ENCODE peak calls at places on chromosomes 1 and 21, in eight cellular contexts. T is progenitor cell of endocrine pancreas; X is transverse colon; D is tibial artery; C is CD4-positive, alpha-beta T cell; J is AG04450; U is heart left ventricle; L is psoas muscle. P is an unnamed sample.

GRCh38 chr1:8219530-8219929 is 98.4 kb upstream of the SLC45A1 start:
- DNase-seq in U (no peak), X (no peak), D (no peak), C (no peak), J (no peak), L (no peak), T (no peak), P (no peak)

GRCh38 chr1:14907416-14907815 is 246.1 kb upstream of the TMEM51 start:
- DNase-seq in U (no peak), C (no peak), D (no peak), J (no peak), L (no peak), T (no peak), X (no peak), P (no peak)

GRCh38 chr1:167272375-167272957 is 51.8 kb downstream of the POU2F1 start:
- DNase-seq in U (no peak), J (no peak), T (no peak), C (no peak), L (no peak), X (no peak), D (no peak), P (no peak)

GRCh38 chr1:33339413-33339812 is 18.5 kb upstream of the A3GALT2 start:
- DNase-seq in T (no peak), J (no peak), C (no peak), U (no peak), L (peak; percentile 67), D (peak; percentile 67), X (no peak), P (no peak)

GRCh38 chr1:87279966-87280535 is 48.6 kb upstream of the LMO4 start:
- DNase-seq in X (no peak), J (no peak), U (no peak), L (no peak), C (no peak), T (no peak), D (no peak), P (no peak)

GRCh38 chr1:109283748-109284600 is 1.0 kb upstream of the PSRC1 start:
- DNase-seq in U (no peak), D (no peak), J (no peak), L (no peak), X (no peak), C (no peak), T (no peak), P (no peak)

GRCh38 chr1:87362834-87363426 is 34.2 kb downstream of the LMO4 start:
- DNase-seq in U (no peak), D (no peak), C (no peak), X (no peak), J (peak; percentile 2), L (no peak), T (no peak), P (no peak)

GRCh38 chr1:108897865-108898720 is 21.3 kb downstream of the GPSM2 start:
- DNase-seq in U (no peak), D (no peak), C (no peak), T (no peak), L (no peak), J (peak; percentile 34), X (peak; percentile 16), P (no peak)

GRCh38 chr1:93304716-93305138 is 41.0 kb upstream of the DR1 start:
- DNase-seq in J (peak; percentile 48), U (peak; percentile 30), X (peak; percentile 49), T (no peak), C (peak; percentile 30), L (no peak), D (peak; percentile 33), P (no peak)

GRCh38 chr21:45741691-45742090 is 98.2 kb downstream of the PCBP3 start:
- DNase-seq in U (no peak), X (no peak), L (no peak), J (no peak), D (no peak), T (no peak), C (no peak), P (no peak)

GRCh38 chr21:46264690-46265144 is 20.7 kb downstream of the MCM3AP start:
- DNase-seq in J (no peak), L (no peak), T (no peak), U (no peak), D (no peak), C (no peak), X (no peak), P (no peak)

GRCh38 chr1:151175910-151176309 is at the start of gene TMOD4:
- DNase-seq in J (no peak), X (no peak), D (no peak), U (no peak), C (no peak), L (no peak), T (no peak), P (no peak)

GRCh38 chr1:182615468-182616129 is 11.4 kb upstream of the RGS16 start:
- DNase-seq in U (peak; percentile 56), L (peak; percentile 70), T (no peak), C (no peak), X (no peak), D (peak; percentile 76), J (no peak), P (no peak)

GRCh38 chr1:226274138-226274537 is 34.8 kb downstream of the LIN9 start:
- DNase-seq in U (no peak), D (no peak), T (no peak), L (no peak), C (no peak), X (no peak), J (no peak), P (no peak)

GRCh38 chr1:233721003-233721595 is 107.2 kb downstream of the KCNK1 start:
- DNase-seq in U (no peak), X (no peak), J (no peak), C (no peak), T (no peak), D (no peak), L (no peak), P (no peak)

GRCh38 chr1:55055084-55055882 is 15.9 kb downstream of the PCSK9 start:
- DNase-seq in L (no peak), T (no peak), J (no peak), D (no peak), C (no peak), X (no peak), U (no peak), P (no peak)

GRCh38 chr21:16195476-16195875 is 465.7 kb downstream of the USP25 start:
- DNase-seq in T (no peak), U (no peak), X (no peak), L (no peak), J (peak; percentile 13), D (no peak), C (no peak), P (no peak)

GRCh38 chr1:29448456-29449317 is 212.4 kb downstream of the PTPRU start:
- DNase-seq in U (no peak), X (no peak), T (no peak), L (no peak), J (no peak), D (no peak), C (no peak), P (no peak)

GRCh38 chr1:96508226-96508625 is 213.4 kb upstream of the PTBP2 start:
- DNase-seq in C (no peak), T (no peak), J (no peak), U (no peak), X (no peak), D (no peak), L (no peak), P (no peak)
- TF ChIP-seq CTCF in C (no peak), T (no peak), J (no peak), U (no peak), X (no peak), D (no peak), L (no peak), P (no peak)

DNA sequence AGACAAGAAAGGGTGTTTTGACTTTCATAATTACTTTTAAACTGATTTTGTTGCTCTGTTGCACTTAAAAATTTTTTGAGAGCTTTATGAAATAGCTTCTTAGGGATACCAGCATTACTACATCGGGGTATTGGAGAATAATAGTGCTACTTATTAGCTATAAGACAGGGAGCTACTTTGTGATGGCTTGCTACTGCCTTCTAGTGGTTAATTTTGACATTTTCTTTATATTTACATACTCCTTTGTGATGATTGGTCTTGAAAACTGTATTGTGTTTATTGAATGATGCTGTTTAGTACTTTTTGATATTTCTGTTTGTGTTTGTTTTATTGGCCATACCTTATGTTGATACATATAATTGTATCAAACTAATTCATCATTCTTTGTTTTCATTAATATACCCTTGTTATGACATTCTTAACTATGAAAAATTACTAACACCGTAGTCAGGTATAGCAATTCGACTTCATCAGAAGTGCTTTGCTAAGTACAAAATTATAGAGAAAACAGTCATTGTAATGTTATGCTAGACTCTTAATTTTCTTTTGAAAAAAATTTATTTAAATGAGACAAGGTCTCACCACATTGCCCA is 85.5 kb downstream of the CLIC4 start:
- DNase-seq in D (no peak), J (peak; percentile 36), T (no peak), U (no peak), X (no peak), L (no peak), C (no peak), P (no peak)
- TF ChIP-seq CTCF in D (peak; percentile 83), J (peak; percentile 84), T (peak; percentile 86), U (peak; percentile 84), X (peak; percentile 77), L (peak; percentile 87), C (peak; percentile 91), P (peak; percentile 93)

GRCh38 chr1:155562581-155563376 is at the start of gene ASH1L:
- DNase-seq in J (peak; percentile 72), L (peak; percentile 95), X (peak; percentile 95), D (peak; percentile 91), C (peak; percentile 92), U (peak; percentile 96), T (peak; percentile 82), P (peak; percentile 91)
- TF ChIP-seq CTCF in J (no peak), L (no peak), X (no peak), D (no peak), C (no peak), U (no peak), T (no peak), P (no peak)

GRCh38 chr1:207658408-207658807 is 13.5 kb downstream of the CR1L start:
- DNase-seq in J (no peak), X (no peak), D (no peak), C (no peak), L (no peak), T (no peak), U (no peak), P (no peak)

GRCh38 chr1:207658904-207659485 is 14.1 kb downstream of the CR1L start:
- DNase-seq in U (no peak), L (no peak), T (no peak), D (no peak), X (no peak), J (no peak), C (no peak), P (no peak)

GRCh38 chr1:207649865-207650580 is 5.1 kb downstream of the CR1L start:
- DNase-seq in T (no peak), X (no peak), L (no peak), D (no peak), U (no peak), J (no peak), C (no peak), P (no peak)

GRCh38 chr1:207651583-207651982 is 6.7 kb downstream of the CR1L start:
- DNase-seq in L (no peak), J (no peak), D (no peak), U (no peak), C (no peak), T (no peak), X (no peak), P (no peak)

DNA sequence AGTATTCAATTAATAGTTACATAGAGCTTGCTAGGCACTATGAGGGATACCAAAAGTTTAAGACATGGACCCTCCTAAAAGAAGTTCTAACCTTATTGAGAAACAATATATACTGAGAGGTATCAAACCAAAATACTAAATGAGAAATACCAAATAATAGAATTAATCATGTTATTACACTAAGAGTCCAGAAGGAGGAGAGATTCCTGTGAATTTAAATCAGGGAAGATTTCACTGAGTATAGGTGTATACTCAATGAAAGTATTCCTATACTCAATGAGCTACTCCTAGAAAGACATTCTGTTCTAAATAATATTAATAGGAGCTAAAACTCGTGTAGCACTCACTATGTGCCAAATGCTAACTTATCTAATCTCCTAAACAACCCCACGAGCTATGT is 9.4 kb downstream of the CR1L start:
- DNase-seq in C (no peak), U (no peak), D (no peak), L (no peak), J (no peak), X (no peak), T (no peak), P (no peak)
- TF ChIP-seq CTCF in C (no peak), U (no peak), D (peak; percentile 24), L (peak; percentile 16), J (peak; percentile 32), X (no peak), T (peak; percentile 28), P (no peak)

P was measured in natural killer cell.